ENCODE peak calls at places on chromosomes 12 and 14, in five cellular contexts. B, A, S, K and X are unnamed samples.

GRCh38 chr14:21070083-21070609 is at the start of gene ARHGEF40:
- DNase-seq in B (no peak), A (no peak), S (no peak), K (peak), X (no peak)

GRCh38 chr12:9742665-9743064 is 9.8 kb upstream of the CLECL1 start:
- DNase-seq in B (no peak), A (peak), S (no peak), K (no peak), X (no peak)

GRCh38 chr12:132789099-132789471 is 27.5 kb upstream of the ANKLE2 start:
- DNase-seq in B (no peak), A (no peak), S (no peak), K (no peak), X (no peak)

GRCh38 chr12:110754101-110754793 is 11.6 kb upstream of the PPP1CC start:
- DNase-seq in B (no peak), A (no peak), S (no peak), K (no peak), X (no peak)

GRCh38 chr12:7411343-7411742 is 32.6 kb downstream of the CD163L1 start:
- DNase-seq in B (no peak), A (no peak), S (no peak), K (no peak), X (no peak)

GRCh38 chr12:99523853-99524252 is 123.7 kb upstream of the GARIN6 start:
- DNase-seq in B (no peak), A (no peak), S (no peak), K (no peak), X (no peak)

GRCh38 chr12:94282675-94283074 is 134.3 kb downstream of the PLXNC1 start:
- DNase-seq in B (peak), A (peak), S (no peak), K (no peak), X (no peak)

GRCh38 chr12:12804011-12804410 is 9.1 kb upstream of the DDX47 start:
- DNase-seq in B (no peak), A (no peak), S (no peak), K (peak), X (peak)

GRCh38 chr14:92649934-92650545 is 98.4 kb downstream of the LGMN start:
- DNase-seq in B (no peak), A (no peak), S (peak), K (no peak), X (no peak)

GRCh38 chr14:69980457-69981414 is 101.5 kb downstream of the SMOC1 start:
- DNase-seq in B (peak), A (no peak), S (no peak), K (peak), X (peak)

GRCh38 chr12:54054442-54055332 is 1.1 kb downstream of the HOXC4 start:
- DNase-seq in B (no peak), A (no peak), S (no peak), K (no peak), X (peak)

GRCh38 chr14:75274045-75274898 is 4.4 kb upstream of the FOS start:
- DNase-seq in B (no peak), A (no peak), S (no peak), K (no peak), X (no peak)

GRCh38 chr12:49190317-49190716 is 1.4 kb upstream of the TUBA1A start:
- DNase-seq in B (no peak), A (no peak), S (no peak), K (no peak), X (peak)

GRCh38 chr14:92470215-92470614 is 43.4 kb upstream of the RIN3 start:
- DNase-seq in B (no peak), A (no peak), S (no peak), K (peak), X (no peak)

GRCh38 chr14:63510538-63510937 is 32.6 kb downstream of the PPP2R5E start:
- DNase-seq in B (no peak), A (no peak), S (no peak), K (no peak), X (no peak)

GRCh38 chr12:84727964-84728363 is 184.6 kb downstream of the SLC6A15 start:
- DNase-seq in B (no peak), A (no peak), S (no peak), K (peak), X (peak)

GRCh38 chr14:54355698-54356097 is 41.1 kb upstream of the CDKN3 start:
- DNase-seq in B (no peak), A (no peak), S (no peak), K (peak), X (no peak)

GRCh38 chr12:112750971-112751370 is 40.6 kb upstream of the RPH3A start:
- DNase-seq in B (no peak), A (no peak), S (no peak), K (no peak), X (no peak)

GRCh38 chr14:33386140-33386539 is 447.5 kb downstream of the NPAS3 start:
- DNase-seq in B (no peak), A (no peak), S (no peak), K (no peak), X (no peak)

GRCh38 chr12:55742719-55743130 is at the start of gene GDF11:
- DNase-seq in B (peak), A (peak), S (no peak), K (peak), X (peak)

GRCh38 chr12:109656681-109657262 is 56.9 kb upstream of the FAM222A start:
- DNase-seq in B (no peak), A (no peak), S (no peak), K (no peak), X (no peak)

GRCh38 chr12:108190529-108190928 is 61.4 kb downstream of the WSCD2 start:
- DNase-seq in B (no peak), A (no peak), S (no peak), K (no peak), X (no peak)

GRCh38 chr14:68814376-68815287 is 21.8 kb upstream of the ZFP36L1 start:
- DNase-seq in B (peak), A (no peak), S (no peak), K (no peak), X (no peak)

GRCh38 chr12:6171409-6172015 is 28.7 kb upstream of the CD9 start:
- DNase-seq in B (no peak), A (no peak), S (no peak), K (no peak), X (no peak)

GRCh38 chr14:97155814-97156213 is 358.6 kb downstream of the VRK1 start:
- DNase-seq in B (no peak), A (no peak), S (no peak), K (no peak), X (no peak)

GRCh38 chr12:101047652-101048051 is 162.4 kb downstream of the SLC5A8 start:
- DNase-seq in B (no peak), A (no peak), S (no peak), K (no peak), X (no peak)

GRCh38 chr14:100304825-100305445 is 1.3 kb downstream of the SLC25A29 start:
- DNase-seq in B (peak), A (no peak), S (no peak), K (peak), X (no peak)

GRCh38 chr14:104140213-104140462 is 1.8 kb downstream of the KIF26A start:
- DNase-seq in B (no peak), A (no peak), S (no peak), K (no peak), X (no peak)

GRCh38 chr12:9064201-9064814 is 51.4 kb downstream of the A2M start:
- DNase-seq in B (no peak), A (peak), S (peak), K (peak), X (no peak)

GRCh38 chr14:63840981-63841380 is 11.8 kb upstream of the SYNE2 start:
- DNase-seq in B (no peak), A (peak), S (no peak), K (no peak), X (no peak)

GRCh38 chr12:67356400-67356799 is 87.2 kb downstream of the CAND1 start:
- DNase-seq in B (no peak), A (no peak), S (no peak), K (no peak), X (no peak)

GRCh38 chr14:70317969-70318634 is 41.4 kb downstream of the COX16 start:
- DNase-seq in B (no peak), A (no peak), S (peak), K (peak), X (peak)

GRCh38 chr12:3480744-3481143 is 10.3 kb upstream of the PRMT8 start:
- DNase-seq in B (no peak), A (no peak), S (no peak), K (no peak), X (no peak)

GRCh38 chr14:92472860-92473259 is 40.7 kb upstream of the RIN3 start:
- DNase-seq in B (no peak), A (no peak), S (no peak), K (no peak), X (no peak)

GRCh38 chr14:21525571-21525970 is 575 bp downstream of the SALL2 start:
- DNase-seq in B (no peak), A (no peak), S (no peak), K (no peak), X (no peak)